ENCODE peak calls at places on chromosomes 7 and 10, in seven cellular contexts. One of them, this sample, is unnamed.

GRCh38 chr7:42238709-42239395 is 1.8 kb upstream of the GLI3 start:
- DNase-seq in glutamatergic neuron: no peak
- DNase-seq in stimulated activated CD8-positive, alpha-beta memory T cell treated with anti-CD3 and anti-CD28 coated beads, Interleukin-4, amount 100 ng/mL, for 24 hours: no peak
- DNase-seq in NCI-H1694: no peak
- DNase-seq in cardiac muscle cell: no peak
- DNase-seq in progenitor cell of endocrine pancreas: no peak
- DNase-seq in M059J: peak
- DNase-seq in this sample: no peak

GRCh38 chr10:103540722-103541121 is 47.2 kb downstream of the NEURL1 start:
- DNase-seq in glutamatergic neuron: no peak
- DNase-seq in stimulated activated CD8-positive, alpha-beta memory T cell treated with anti-CD3 and anti-CD28 coated beads, Interleukin-4, amount 100 ng/mL, for 24 hours: no peak
- DNase-seq in NCI-H1694: no peak
- DNase-seq in cardiac muscle cell: no peak
- DNase-seq in progenitor cell of endocrine pancreas: no peak
- DNase-seq in M059J: peak
- DNase-seq in this sample: no peak

GRCh38 chr10:131722525-131723264 is 178.1 kb upstream of the PPP2R2D start:
- DNase-seq in glutamatergic neuron: no peak
- DNase-seq in stimulated activated CD8-positive, alpha-beta memory T cell treated with anti-CD3 and anti-CD28 coated beads, Interleukin-4, amount 100 ng/mL, for 24 hours: no peak
- DNase-seq in NCI-H1694: no peak
- DNase-seq in cardiac muscle cell: no peak
- DNase-seq in progenitor cell of endocrine pancreas: no peak
- DNase-seq in M059J: no peak
- DNase-seq in this sample: no peak

GRCh38 chr10:77505431-77506334 is 131.9 kb downstream of the KCNMA1 start:
- DNase-seq in glutamatergic neuron: no peak
- DNase-seq in stimulated activated CD8-positive, alpha-beta memory T cell treated with anti-CD3 and anti-CD28 coated beads, Interleukin-4, amount 100 ng/mL, for 24 hours: no peak
- DNase-seq in NCI-H1694: no peak
- DNase-seq in cardiac muscle cell: no peak
- DNase-seq in progenitor cell of endocrine pancreas: no peak
- DNase-seq in M059J: peak
- DNase-seq in this sample: no peak

GRCh38 chr7:17599733-17600685 is 301.6 kb downstream of the AHR start:
- DNase-seq in glutamatergic neuron: no peak
- DNase-seq in stimulated activated CD8-positive, alpha-beta memory T cell treated with anti-CD3 and anti-CD28 coated beads, Interleukin-4, amount 100 ng/mL, for 24 hours: no peak
- DNase-seq in NCI-H1694: no peak
- DNase-seq in cardiac muscle cell: no peak
- DNase-seq in progenitor cell of endocrine pancreas: no peak
- DNase-seq in M059J: peak
- DNase-seq in this sample: no peak

GRCh38 chr7:33155811-33156210 is 26.4 kb downstream of the BBS9 start:
- DNase-seq in glutamatergic neuron: no peak
- DNase-seq in stimulated activated CD8-positive, alpha-beta memory T cell treated with anti-CD3 and anti-CD28 coated beads, Interleukin-4, amount 100 ng/mL, for 24 hours: no peak
- DNase-seq in NCI-H1694: no peak
- DNase-seq in cardiac muscle cell: no peak
- DNase-seq in progenitor cell of endocrine pancreas: no peak
- DNase-seq in M059J: peak
- DNase-seq in this sample: no peak

GRCh38 chr10:34489436-34489835 is 325.7 kb downstream of the PARD3 start:
- DNase-seq in glutamatergic neuron: no peak
- DNase-seq in stimulated activated CD8-positive, alpha-beta memory T cell treated with anti-CD3 and anti-CD28 coated beads, Interleukin-4, amount 100 ng/mL, for 24 hours: no peak
- DNase-seq in NCI-H1694: no peak
- DNase-seq in cardiac muscle cell: no peak
- DNase-seq in progenitor cell of endocrine pancreas: no peak
- DNase-seq in M059J: no peak
- DNase-seq in this sample: no peak

GRCh38 chr10:121851791-121852190 is 76.0 kb downstream of the ATE1 start:
- DNase-seq in glutamatergic neuron: no peak
- DNase-seq in stimulated activated CD8-positive, alpha-beta memory T cell treated with anti-CD3 and anti-CD28 coated beads, Interleukin-4, amount 100 ng/mL, for 24 hours: no peak
- DNase-seq in NCI-H1694: no peak
- DNase-seq in cardiac muscle cell: no peak
- DNase-seq in progenitor cell of endocrine pancreas: no peak
- DNase-seq in M059J: no peak
- DNase-seq in this sample: no peak

GRCh38 chr10:11742779-11743298 is 657 bp downstream of the ECHDC3 start:
- DNase-seq in glutamatergic neuron: no peak
- DNase-seq in stimulated activated CD8-positive, alpha-beta memory T cell treated with anti-CD3 and anti-CD28 coated beads, Interleukin-4, amount 100 ng/mL, for 24 hours: no peak
- DNase-seq in NCI-H1694: no peak
- DNase-seq in cardiac muscle cell: no peak
- DNase-seq in progenitor cell of endocrine pancreas: no peak
- DNase-seq in M059J: no peak
- DNase-seq in this sample: no peak

This sample was measured in NCI-H187 treated with DMSO at 0.1 percent for 48 hours.